ENCODE peak calls at places on chromosomes 7 and 10, in ten cellular contexts. B, X, T, W, R, L, P, U, H and O are unnamed samples.

GRCh38 chr10:70699063-70699658 is 26.9 kb downstream of the ADAMTS14 start:
- DNase-seq in L (no peak), X (no peak), R (no peak), U (no peak), W (no peak), T (no peak), B (no peak), H (no peak), P (no peak), O (no peak)

GRCh38 chr10:132233501-132234075 is 46.8 kb downstream of the DPYSL4 start:
- DNase-seq in U (no peak), P (no peak), B (no peak), W (no peak), H (no peak), T (no peak), L (no peak), R (no peak), X (no peak), O (no peak)

GRCh38 chr7:128743112-128743772 is 4.1 kb downstream of the CALU start:
- DNase-seq in T (no peak), L (no peak), U (no peak), X (peak), R (no peak), H (no peak), B (peak), W (no peak), P (no peak), O (no peak)

GRCh38 chr7:133140994-133141595 is 59.2 kb upstream of the CHCHD3 start:
- DNase-seq in P (no peak), L (no peak), R (no peak), U (no peak), T (no peak), B (no peak), H (no peak), W (no peak), X (no peak), O (no peak)

GRCh38 chr10:100972115-100972903 is 3.0 kb downstream of the SEMA4G start:
- DNase-seq in P (no peak), R (no peak), H (no peak), B (no peak), X (no peak), L (no peak), W (no peak), T (no peak), U (no peak), O (no peak)

GRCh38 chr10:124539935-124540641 is 78.5 kb downstream of the LHPP start:
- DNase-seq in R (peak), P (peak), H (peak), B (peak), U (no peak), T (peak), X (peak), L (no peak), W (peak), O (no peak)

GRCh38 chr7:47743898-47744612 is 162.1 kb upstream of the TNS3 start:
- DNase-seq in T (no peak), P (peak), X (peak), L (no peak), W (no peak), B (no peak), U (no peak), H (no peak), R (no peak), O (no peak)

GRCh38 chr7:82413237-82413636 is 30.3 kb downstream of the CACNA2D1 start:
- DNase-seq in T (no peak), B (no peak), X (no peak), U (no peak), L (no peak), W (no peak), H (no peak), P (peak), R (no peak), O (no peak)

GRCh38 chr7:134646425-134647305 is at the start of gene BPGM:
- DNase-seq in W (peak), B (peak), L (peak), U (peak), X (peak), H (peak), R (peak), P (peak), T (peak), O (peak)

GRCh38 chr10:133169173-133169947 is 9.3 kb downstream of the KNDC1 start:
- DNase-seq in P (no peak), T (no peak), L (no peak), X (no peak), W (no peak), B (no peak), H (no peak), U (no peak), R (no peak), O (no peak)

GRCh38 chr10:112240441-112240840 is 42.8 kb upstream of the TECTB start:
- DNase-seq in W (no peak), T (no peak), U (no peak), H (no peak), B (no peak), R (no peak), P (no peak), L (no peak), X (no peak), O (no peak)

GRCh38 chr7:49850921-49851613 is 77.6 kb downstream of the VWC2 start:
- DNase-seq in U (no peak), B (no peak), P (no peak), R (no peak), H (no peak), X (no peak), T (no peak), W (no peak), L (no peak), O (no peak)

GRCh38 chr7:46607176-46607575 is 686.1 kb upstream of the IGFBP3 start:
- DNase-seq in L (no peak), U (no peak), T (no peak), B (no peak), P (no peak), X (no peak), H (no peak), W (no peak), R (no peak), O (no peak)

GRCh38 chr7:155412416-155413253 is 45.3 kb upstream of the EN2 start:
- DNase-seq in W (peak), H (peak), U (peak), P (no peak), R (no peak), T (peak), B (peak), X (peak), L (peak), O (peak)

GRCh38 chr7:141731476-141732149 is 6.5 kb upstream of the SSBP1 start:
- DNase-seq in B (peak), R (no peak), W (no peak), X (no peak), P (no peak), U (no peak), L (no peak), H (no peak), T (no peak), O (no peak)

GRCh38 chr10:88617772-88618300 is 31.3 kb downstream of the LIPJ start:
- DNase-seq in U (no peak), B (no peak), L (no peak), W (no peak), H (no peak), R (no peak), P (no peak), X (no peak), T (no peak), O (no peak)

GRCh38 chr10:46545861-46546590 is 10.4 kb downstream of the GPRIN2 start:
- DNase-seq in L (no peak), W (no peak), P (no peak), B (no peak), T (no peak), R (no peak), X (no peak), H (no peak), U (no peak), O (no peak)

GRCh38 chr7:50795831-50796230 is 13.1 kb upstream of the GRB10 start:
- DNase-seq in B (no peak), X (no peak), P (no peak), T (no peak), W (no peak), U (no peak), R (no peak), L (no peak), H (no peak), O (no peak)

GRCh38 chr7:13742126-13742525 is 247.3 kb downstream of the ETV1 start:
- DNase-seq in P (peak), B (peak), L (peak), H (no peak), T (no peak), U (no peak), R (no peak), W (no peak), X (peak), O (peak)

GRCh38 chr10:646118-646524 is 43.3 kb downstream of the DIP2C start:
- DNase-seq in X (no peak), L (no peak), U (no peak), W (no peak), R (no peak), T (no peak), H (no peak), B (no peak), P (no peak), O (no peak)

GRCh38 chr7:33667261-33667660 is 238.1 kb upstream of the BMPER start:
- DNase-seq in W (no peak), B (peak), P (peak), H (no peak), U (no peak), L (no peak), X (no peak), R (no peak), T (no peak), O (no peak)

GRCh38 chr7:50333266-50333665 is 28.8 kb downstream of the IKZF1 start:
- DNase-seq in R (peak), B (no peak), U (no peak), L (no peak), P (no peak), T (no peak), W (no peak), X (no peak), H (no peak), O (no peak)

GRCh38 chr7:127396184-127396583 is 3.7 kb upstream of the ZNF800 start:
- DNase-seq in H (no peak), L (no peak), B (peak), X (peak), R (no peak), P (no peak), U (no peak), W (no peak), T (no peak), O (no peak)

GRCh38 chr7:109763611-109764010 is 1193.9 kb downstream of the DNAJB9 start:
- DNase-seq in T (no peak), R (no peak), U (no peak), B (peak), P (peak), H (no peak), W (no peak), X (no peak), L (no peak), O (peak)